ENCODE peak calls at places on chromosomes 1 and 21, in nine cellular contexts. A is adrenal gland, Q is esophagus squamous epithelium, Y is transverse colon, I is DND-41, W is ovary, U is astrocyte, J is mammary epithelial cell, B is HCT116. L is an unnamed sample.

GRCh38 chr1:53499257-53500183 is 40.3 kb downstream of the DMRTB1 start:
- DNase-seq in Q (no peak), B (no peak), A (no peak), J (no peak), I (no peak), W (no peak), U (no peak), Y (no peak), L (no peak)

GRCh38 chr1:21924503-21925005 is 12.6 kb downstream of the HSPG2 start:
- DNase-seq in W (no peak), A (peak), B (no peak), U (no peak), I (no peak), Y (no peak), J (no peak), Q (no peak), L (no peak)

GRCh38 chr1:66292944-66293343 is 241.0 kb upstream of the SGIP1 start:
- DNase-seq in Q (no peak), J (no peak), I (no peak), W (no peak), U (no peak), Y (no peak), A (peak), B (peak), L (no peak)

GRCh38 chr1:221778535-221779142 is 36.8 kb upstream of the DUSP10 start:
- DNase-seq in B (no peak), Y (peak), U (no peak), J (no peak), I (peak), A (no peak), Q (no peak), W (no peak), L (no peak)

GRCh38 chr1:36156329-36157114 is 562 bp downstream of the MAP7D1 start:
- DNase-seq in I (peak), W (peak), J (peak), Q (no peak), A (peak), B (no peak), U (no peak), Y (peak), L (peak)

GRCh38 chr1:167479331-167479979 is 38.9 kb downstream of the CD247 start:
- DNase-seq in I (no peak), Y (no peak), U (no peak), J (no peak), A (no peak), Q (no peak), B (no peak), W (no peak), L (no peak)

GRCh38 chr1:151128800-151129199 is 17.6 kb downstream of the SEMA6C start:
- DNase-seq in I (no peak), A (no peak), B (no peak), W (no peak), Q (no peak), J (no peak), Y (no peak), U (no peak), L (no peak)

GRCh38 chr1:109667452-109668122 is at the start of gene GSTM2:
- DNase-seq in I (peak), B (no peak), Y (peak), A (peak), Q (peak), U (peak), J (peak), W (peak), L (peak)

GRCh38 chr21:43864806-43865470 is at the start of gene AGPAT3:
- DNase-seq in B (no peak), A (no peak), W (peak), Y (no peak), J (no peak), I (peak), U (no peak), Q (no peak), L (no peak)

GRCh38 chr1:83999316-83999819 is 436 bp upstream of the TTLL7 start:
- DNase-seq in U (peak), Y (peak), B (peak), A (peak), Q (no peak), W (no peak), J (no peak), I (no peak), L (peak)

GRCh38 chr1:185434721-185435120 is 117.7 kb upstream of the IVNS1ABP start:
- DNase-seq in Y (no peak), Q (no peak), B (no peak), U (no peak), I (no peak), J (no peak), W (no peak), A (no peak), L (no peak)

GRCh38 chr1:47593001-47593568 is 155.2 kb downstream of the FOXD2 start:
- DNase-seq in Q (no peak), I (no peak), W (no peak), J (no peak), B (no peak), U (no peak), Y (no peak), A (no peak), L (no peak)

GRCh38 chr1:244802041-244802440 is 33.4 kb upstream of the COX20 start:
- DNase-seq in A (no peak), Q (no peak), U (no peak), Y (no peak), W (no peak), I (no peak), B (no peak), J (no peak), L (no peak)

GRCh38 chr1:67336783-67337182 is 29.1 kb downstream of the IL12RB2 start:
- DNase-seq in Q (no peak), A (no peak), W (no peak), U (no peak), Y (peak), I (peak), J (no peak), B (no peak), L (no peak)

GRCh38 chr1:109388208-109388711 is 9.5 kb downstream of the SORT1 start:
- DNase-seq in B (no peak), W (no peak), J (no peak), U (no peak), I (no peak), Y (no peak), Q (no peak), A (no peak), L (no peak)

GRCh38 chr1:156815307-156815826 is 1.3 kb downstream of the SH2D2A start:
- DNase-seq in W (no peak), A (peak), I (no peak), J (peak), U (peak), Y (peak), B (no peak), Q (no peak), L (no peak)
- TF ChIP-seq CTCF in W (no peak), A (no peak), I (no peak), J (no peak), U (no peak), Y (no peak), B (peak), Q (no peak), L (no peak)

DNA sequence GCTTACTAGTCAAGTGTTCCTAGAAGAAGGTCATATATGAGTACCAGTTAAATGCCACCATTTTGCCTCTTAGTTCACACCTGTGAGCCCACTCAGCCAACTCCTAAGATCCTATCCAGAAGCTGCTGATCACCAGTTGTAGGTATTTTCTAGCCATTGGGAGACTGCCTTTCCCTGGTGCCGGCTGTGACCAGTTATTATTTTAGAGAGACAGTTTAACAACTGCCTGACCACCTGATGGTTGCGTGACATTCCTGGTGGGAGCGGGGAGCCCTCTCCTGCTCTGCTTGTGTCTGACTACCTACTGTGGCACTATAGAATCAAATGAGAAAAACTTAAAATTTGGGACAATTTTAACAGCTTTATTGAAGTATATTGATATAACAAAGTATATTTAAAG is 2.9 kb upstream of the CNN3 start:
- DNase-seq in I (no peak), B (no peak), J (no peak), Y (no peak), Q (no peak), U (no peak), A (no peak), W (no peak), L (no peak)
- H3K4me3 ChIP-seq in I (no peak), B (no peak), J (no peak), Y (no peak), Q (peak), U (peak), A (no peak), W (no peak), L (peak)

GRCh38 chr1:33234131-33234530 is 22.2 kb upstream of the ZNF362 start:
- DNase-seq in W (no peak), U (no peak), B (no peak), Y (no peak), A (no peak), J (no peak), Q (no peak), I (no peak), L (no peak)
- TF ChIP-seq CTCF in W (no peak), U (no peak), B (no peak), Y (no peak), A (no peak), J (no peak), Q (no peak), I (no peak), L (no peak)

GRCh38 chr1:8910331-8910730 is 31.8 kb upstream of the ENO1 start:
- DNase-seq in Y (no peak), B (no peak), U (no peak), A (no peak), W (no peak), I (no peak), J (no peak), Q (no peak), L (no peak)
- H3K4me3 ChIP-seq in Y (no peak), B (no peak), U (no peak), A (no peak), W (no peak), I (no peak), J (no peak), Q (no peak), L (no peak)

DNA sequence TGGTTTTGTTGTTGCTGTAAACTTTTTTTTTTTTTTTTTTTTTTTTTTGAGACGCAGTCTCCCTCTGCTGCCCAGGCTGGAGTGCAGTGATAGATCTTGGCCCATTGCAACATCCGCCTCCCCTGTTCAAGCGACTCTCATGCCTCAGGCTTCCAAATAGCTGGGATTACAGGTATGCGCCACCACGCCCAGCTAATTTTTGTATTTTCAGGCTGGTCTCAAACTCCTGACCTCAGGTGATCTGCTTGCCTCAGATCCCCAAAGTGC is 78.9 kb upstream of the SLC45A1 start:
- DNase-seq in Q (no peak), I (no peak), A (peak), B (peak), W (peak), J (peak), Y (peak), U (peak), L (peak)
- TF ChIP-seq CTCF in Q (no peak), I (no peak), A (no peak), B (peak), W (no peak), J (peak), Y (peak), U (no peak), L (no peak)

GRCh38 chr1:23601104-23601967 is 42.0 kb upstream of the ID3 start:
- DNase-seq in U (no peak), B (no peak), I (peak), W (no peak), Q (no peak), A (no peak), Y (no peak), J (no peak), L (no peak)

GRCh38 chr1:23598424-23598823 is 39.1 kb upstream of the ID3 start:
- DNase-seq in I (peak), A (no peak), B (no peak), U (no peak), Q (no peak), J (no peak), Y (no peak), W (no peak), L (no peak)

GRCh38 chr1:23599125-23599524 is 39.8 kb upstream of the ID3 start:
- DNase-seq in I (no peak), B (no peak), J (no peak), Q (no peak), A (no peak), Y (no peak), U (no peak), W (no peak), L (no peak)

GRCh38 chr1:23600283-23600682 is 41.0 kb upstream of the ID3 start:
- DNase-seq in W (no peak), Q (no peak), I (no peak), B (no peak), Y (no peak), J (no peak), A (no peak), U (no peak), L (no peak)

GRCh38 chr1:23601968-23602876 is 42.9 kb upstream of the ID3 start:
- DNase-seq in U (no peak), A (no peak), Q (no peak), I (peak), W (no peak), B (no peak), Y (no peak), J (no peak), L (no peak)
- H3K4me3 ChIP-seq in U (no peak), A (no peak), Q (no peak), I (no peak), W (no peak), B (no peak), Y (no peak), J (no peak), L (no peak)

DNA sequence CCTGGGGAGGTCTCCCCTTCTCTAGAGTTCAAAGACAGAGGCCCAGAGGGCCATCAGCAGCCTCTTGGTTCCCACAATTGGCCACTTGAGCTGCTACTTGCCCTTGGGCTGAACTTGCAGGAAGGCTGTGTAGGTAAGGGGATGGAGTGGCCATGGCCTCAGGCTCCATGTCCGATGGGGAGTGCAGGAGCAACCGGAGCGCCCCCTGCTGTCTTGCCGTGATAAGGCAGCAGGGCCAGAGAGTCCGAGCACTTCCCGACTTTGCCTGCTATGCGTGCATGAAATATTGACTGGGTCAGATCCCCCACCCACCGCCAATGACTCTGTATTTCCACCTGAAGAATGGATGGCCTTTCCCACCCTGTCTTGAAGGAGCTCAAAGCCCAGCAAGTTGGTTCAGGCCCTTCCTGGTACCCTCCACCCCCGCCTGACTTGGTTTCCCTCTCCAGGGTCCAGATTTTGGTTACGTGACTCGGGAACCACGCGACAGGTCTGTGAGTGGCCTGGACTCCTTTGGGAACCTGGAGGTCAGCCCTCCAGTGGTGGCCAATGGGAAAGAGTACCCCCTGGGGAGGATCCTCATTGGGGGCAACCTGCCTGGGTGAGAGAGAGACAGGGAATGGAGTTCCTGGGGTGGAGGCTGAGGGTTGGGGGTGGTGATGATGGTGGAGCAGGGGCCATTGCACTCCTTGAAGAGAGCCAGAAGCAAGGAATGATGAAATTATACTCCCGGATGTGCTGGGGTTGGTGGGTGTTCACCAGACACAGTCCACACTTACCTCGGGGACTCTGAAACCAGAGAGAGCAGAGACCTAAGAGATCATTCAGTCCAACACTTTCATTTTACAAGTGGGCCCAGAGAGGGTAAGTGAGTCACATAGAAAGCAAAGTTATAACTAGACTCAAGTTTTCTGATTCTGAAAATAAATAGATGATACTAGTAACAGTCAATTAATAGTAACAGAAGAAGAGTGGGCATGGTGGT is 25.6 kb downstream of the PADI3 start:
- DNase-seq in U (no peak), I (peak), Y (peak), Q (no peak), A (peak), B (peak), W (no peak), J (peak), L (peak)
- TF ChIP-seq CTCF in U (peak), I (peak), Y (peak), Q (peak), A (peak), B (peak), W (no peak), J (peak), L (peak)

GRCh38 chr1:8381618-8382017 is 63.7 kb downstream of the SLC45A1 start:
- DNase-seq in Y (no peak), W (no peak), J (peak), Q (no peak), I (no peak), B (no peak), A (no peak), U (no peak), L (no peak)

GRCh38 chr1:8378202-8378601 is 60.3 kb downstream of the SLC45A1 start:
- DNase-seq in J (no peak), A (peak), W (no peak), B (no peak), U (no peak), I (no peak), Y (no peak), Q (no peak), L (no peak)

GRCh38 chr1:8377382-8377928 is 59.5 kb downstream of the SLC45A1 start:
- DNase-seq in W (no peak), U (no peak), I (no peak), J (no peak), Q (no peak), B (no peak), A (peak), Y (no peak), L (no peak)

GRCh38 chr1:8379513-8380186 is 61.7 kb downstream of the SLC45A1 start:
- DNase-seq in J (no peak), U (no peak), A (peak), B (no peak), I (no peak), Y (no peak), W (no peak), Q (no peak), L (no peak)

DNA sequence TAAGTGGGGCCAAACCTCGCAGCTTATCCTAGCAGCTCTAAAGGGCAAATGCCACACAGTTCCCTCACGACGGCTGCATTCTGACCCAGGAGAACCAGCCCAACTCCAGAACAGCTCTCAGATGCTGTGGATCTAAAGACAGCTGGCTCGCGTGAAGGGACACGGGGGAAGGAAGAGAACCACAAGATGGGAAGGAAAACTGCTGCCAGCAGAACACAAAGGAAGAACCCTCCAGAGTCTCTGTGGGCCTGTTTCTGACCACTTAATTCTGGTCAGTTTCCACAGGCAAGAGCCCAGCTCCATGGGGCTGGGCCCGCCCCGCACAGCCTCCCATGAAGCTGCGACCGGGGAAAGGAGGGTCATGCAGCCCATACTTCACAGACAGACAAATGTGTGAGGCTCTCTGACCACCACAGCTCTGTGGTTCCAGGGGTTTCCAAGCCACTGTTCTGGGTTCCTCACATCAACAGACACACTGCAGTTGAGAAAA is 61.1 kb downstream of the SLC45A1 start:
- DNase-seq in W (no peak), B (no peak), A (peak), Y (no peak), U (no peak), J (no peak), Q (no peak), I (no peak), L (no peak)
- H3K4me3 ChIP-seq in W (no peak), B (no peak), A (no peak), Y (no peak), U (no peak), J (no peak), Q (no peak), I (no peak), L (no peak)